ENCODE peak calls at places on chromosomes 2 and 18, in nine cellular contexts. U is psoas muscle; O is endodermal cell; J is lung; X is CD8-positive, alpha-beta T cell; A is hepatocyte; Z is HepG2; P is right lobe of liver; M is left lung. L is an unnamed sample.

GRCh38 chr2:190215620-190216019 is 104.0 kb downstream of the HIBCH start:
- DNase-seq in U (no peak), O (no peak), J (no peak), X (no peak), A (no peak), Z (no peak), P (no peak), M (no peak), L (no peak)

GRCh38 chr18:79200546-79201268 is 131.5 kb downstream of the ATP9B start:
- DNase-seq in U (no peak), O (peak; percentile 83), J (peak; percentile 54), X (peak; percentile 22), A (peak; percentile 82), Z (no peak), P (peak; percentile 34), M (no peak), L (no peak)

GRCh38 chr18:23723121-23723520 is 33.9 kb downstream of the LAMA3 start:
- DNase-seq in U (no peak), O (no peak), J (no peak), X (no peak), A (no peak), Z (no peak), P (no peak), M (no peak), L (no peak)

GRCh38 chr2:178277741-178278197 is 83.5 kb downstream of the OSBPL6 start:
- DNase-seq in U (no peak), O (no peak), J (no peak), X (no peak), A (peak; percentile 66), Z (peak; percentile 86), P (no peak), M (no peak), L (no peak)

GRCh38 chr2:23550553-23550952 is 165.6 kb downstream of the KLHL29 start:
- DNase-seq in U (no peak), O (no peak), J (no peak), X (no peak), A (no peak), Z (no peak), P (no peak), M (peak; percentile 28), L (no peak)

GRCh38 chr2:18514838-18515461 is 45.5 kb downstream of the RDH14 start:
- DNase-seq in U (no peak), O (no peak), J (no peak), X (no peak), A (no peak), Z (no peak), P (no peak), M (no peak), L (no peak)

GRCh38 chr2:197140045-197140444 is 170.5 kb downstream of the ANKRD44 start:
- DNase-seq in U (no peak), O (no peak), J (no peak), X (no peak), A (no peak), Z (no peak), P (no peak), M (no peak), L (no peak)

GRCh38 chr18:44727291-44727690 is 46.6 kb downstream of the SETBP1 start:
- DNase-seq in U (no peak), O (no peak), J (no peak), X (no peak), A (no peak), Z (no peak), P (no peak), M (no peak), L (no peak)

GRCh38 chr2:164803772-164804466 is 37.7 kb downstream of the COBLL1 start:
- DNase-seq in U (no peak), O (no peak), J (no peak), X (no peak), A (no peak), Z (no peak), P (no peak), M (no peak), L (no peak)

GRCh38 chr2:205903549-205904129 is 182.3 kb downstream of the INO80D start:
- DNase-seq in U (no peak), O (peak; percentile 83), J (no peak), X (no peak), A (peak; percentile 59), Z (peak; percentile 79), P (peak; percentile 55), M (no peak), L (no peak)

GRCh38 chr2:102317715-102318114 is 6.4 kb downstream of the IL1RL1 start:
- DNase-seq in U (no peak), O (peak; percentile 48), J (no peak), X (no peak), A (no peak), Z (no peak), P (no peak), M (no peak), L (no peak)

GRCh38 chr2:195094330-195094729 is 562.7 kb upstream of the SLC39A10 start:
- DNase-seq in U (no peak), O (no peak), J (no peak), X (no peak), A (no peak), Z (no peak), P (no peak), M (no peak), L (no peak)

GRCh38 chr2:145114726-145115125 is 594.8 kb upstream of the ZEB2 start:
- DNase-seq in U (no peak), O (no peak), J (no peak), X (no peak), A (no peak), Z (no peak), P (no peak), M (no peak), L (no peak)

GRCh38 chr2:30927561-30928075 is 120.4 kb upstream of the CAPN13 start:
- DNase-seq in U (no peak), O (no peak), J (no peak), X (no peak), A (no peak), Z (no peak), P (no peak), M (no peak), L (no peak)

GRCh38 chr2:154699560-154699901 is 1.0 kb downstream of the KCNJ3 start:
- DNase-seq in U (no peak), O (no peak), J (no peak), X (no peak), A (no peak), Z (no peak), P (peak; percentile 28), M (no peak), L (no peak)

GRCh38 chr18:6488956-6489355 is 74.2 kb upstream of the L3MBTL4 start:
- DNase-seq in U (no peak), O (no peak), J (no peak), X (no peak), A (no peak), Z (no peak), P (no peak), M (no peak), L (no peak)

GRCh38 chr18:6486313-6486712 is 71.6 kb upstream of the L3MBTL4 start:
- DNase-seq in U (no peak), O (no peak), J (no peak), X (no peak), A (no peak), Z (no peak), P (no peak), M (no peak), L (no peak)

GRCh38 chr18:6489977-6490376 is 75.3 kb upstream of the L3MBTL4 start:
- DNase-seq in U (no peak), O (no peak), J (no peak), X (no peak), A (no peak), Z (no peak), P (no peak), M (no peak), L (no peak)

GRCh38 chr18:6487027-6487426 is 72.3 kb upstream of the L3MBTL4 start:
- DNase-seq in U (no peak), O (no peak), J (no peak), X (no peak), A (no peak), Z (no peak), P (no peak), M (no peak), L (no peak)

GRCh38 chr18:6487968-6488367 is 73.3 kb upstream of the L3MBTL4 start:
- DNase-seq in U (no peak), O (peak; percentile 62), J (no peak), X (no peak), A (no peak), Z (no peak), P (no peak), M (no peak), L (no peak)
- H3K27ac ChIP-seq in U (no peak overlapping the region), O (no peak overlapping the region), J (no peak overlapping the region), X (no peak overlapping the region), A (no peak overlapping the region), Z (no peak overlapping the region), P (no peak overlapping the region), M (no peak overlapping the region), L (no peak overlapping the region)

GRCh38 chr2:40511661-40512213 is 59.8 kb upstream of the SLC8A1 start:
- DNase-seq in U (peak; percentile 42), O (peak; percentile 44), J (peak; percentile 30), X (no peak), A (no peak), Z (no peak), P (no peak), M (no peak), L (peak; percentile 49)
- H3K4me3 ChIP-seq in U (peak overlapping the region; percentile 55), O (no peak overlapping the region), J (peak overlapping the region; percentile 31), X (no peak overlapping the region), A (no peak overlapping the region), Z (no peak overlapping the region), P (peak overlapping the region; percentile 6), M (peak overlapping the region; percentile 8), L (peak overlapping the region; percentile 27)

DNA sequence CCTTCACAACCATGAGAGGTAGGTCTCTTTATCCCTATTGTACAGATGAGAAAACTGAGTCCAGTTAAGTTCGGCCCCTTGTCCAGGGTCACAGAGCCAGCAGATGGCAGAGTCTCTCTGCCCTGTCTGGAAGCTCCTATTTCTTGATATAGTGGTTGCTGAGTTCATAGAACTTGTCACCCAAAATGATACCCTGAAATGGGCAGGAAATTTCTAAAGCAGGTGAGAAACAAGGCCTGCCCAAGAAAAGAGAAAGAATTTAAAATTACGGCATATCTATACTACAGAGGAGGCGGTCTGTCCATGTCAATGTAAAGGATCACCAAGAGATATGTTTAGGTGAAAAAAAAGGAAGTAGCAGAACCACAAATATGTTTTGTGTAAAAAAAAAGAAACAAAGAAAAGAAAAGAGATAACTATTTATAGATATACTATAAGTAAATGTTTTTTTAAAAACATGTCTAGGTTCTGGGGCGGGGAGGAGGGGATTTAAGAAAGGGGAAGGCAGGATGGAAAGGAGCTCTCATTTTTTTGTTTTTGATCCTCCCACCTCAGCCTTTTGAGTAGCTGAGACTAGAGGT is 39.8 kb downstream of the MYO7B start:
- DNase-seq in U (no peak), O (peak; percentile 14), J (no peak), X (no peak), A (no peak), Z (no peak), P (no peak), M (no peak), L (no peak)
- TF ChIP-seq CTCF in U (no peak), O (no peak), J (no peak), X (no peak), A (no peak), Z (no peak), P (no peak), M (no peak), L (no peak)

DNA sequence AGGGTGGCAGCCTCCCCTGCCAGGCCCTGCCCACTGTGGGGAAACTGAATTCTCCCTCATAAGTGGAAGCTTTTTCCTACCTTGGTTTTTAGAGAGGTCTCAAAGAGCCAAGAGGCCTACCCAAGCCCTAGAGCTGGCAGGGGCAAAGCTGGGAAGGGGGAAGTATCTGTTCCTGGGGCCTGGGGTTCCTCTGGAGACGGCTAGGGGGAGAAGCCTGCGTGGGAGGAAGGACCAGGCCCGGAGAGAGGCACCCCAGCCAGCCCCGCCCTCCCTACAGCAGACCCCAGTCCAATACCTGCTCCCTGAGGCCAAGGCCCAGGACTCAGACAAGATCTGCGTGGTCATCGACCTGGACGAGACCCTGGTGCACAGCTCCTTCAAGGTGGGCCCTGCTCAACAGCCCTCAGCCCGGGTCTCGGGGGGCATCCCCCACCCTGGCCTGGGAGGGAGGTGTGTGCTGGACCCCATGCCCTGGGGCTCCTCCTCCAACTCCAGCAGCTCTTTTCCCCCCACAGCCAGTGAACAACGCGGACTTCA is 2.2 kb downstream of the CTDSP1 start:
- DNase-seq in U (no peak), O (no peak), J (no peak), X (peak; percentile 6), A (peak; percentile 8), Z (no peak), P (peak; percentile 28), M (no peak), L (no peak)
- H3K27ac ChIP-seq in U (peak overlapping the region; percentile 99), O (no peak overlapping the region), J (no peak overlapping the region), X (no peak overlapping the region), A (peak overlapping the region; percentile 100), Z (peak overlapping the region; percentile 79), P (peak overlapping the region; percentile 93), M (peak overlapping the region; percentile 99), L (no peak overlapping the region)

L was measured in AG04450.